ENCODE peak calls at places on chromosomes 13 and 19, in five cellular contexts. L, E, R, W and Q are unnamed samples.
A peak's percentile ranks its signal among the peaks of the same experiment; 100 is the strongest.

GRCh38 chr19:10501971-10502523 is 1.1 kb downstream of the KEAP1 start:
- DNase-seq in L (peak; percentile 49), E (no peak), R (no peak), W (no peak), Q (peak; percentile 59)

GRCh38 chr13:109274188-109274821 is 512.1 kb downstream of the IRS2 start:
- DNase-seq in L (peak; percentile 63), E (peak; percentile 50), R (peak; percentile 82), W (peak; percentile 80), Q (peak; percentile 90)

GRCh38 chr19:7927605-7928333 is 1.8 kb upstream of the CTXN1 start:
- DNase-seq in L (no peak), E (no peak), R (no peak), W (no peak), Q (no peak)

GRCh38 chr13:58963321-58963720 is 1200.4 kb downstream of the DIAPH3 start:
- DNase-seq in L (no peak), E (no peak), R (no peak), W (no peak), Q (no peak)

GRCh38 chr19:3210347-3211017 is 14.0 kb upstream of the CELF5 start:
- DNase-seq in L (peak; percentile 82), E (peak; percentile 34), R (no peak), W (peak; percentile 49), Q (peak; percentile 35)

GRCh38 chr13:113149711-113150544 is 8.5 kb upstream of the PROZ start:
- DNase-seq in L (peak; percentile 22), E (no peak), R (no peak), W (no peak), Q (no peak)

GRCh38 chr13:109494955-109495354 is 291.4 kb downstream of the IRS2 start:
- DNase-seq in L (no peak), E (no peak), R (no peak), W (no peak), Q (peak; percentile 58)

GRCh38 chr19:2982983-2983350 is 5.6 kb downstream of the TLE6 start:
- DNase-seq in L (no peak), E (no peak), R (no peak), W (peak; percentile 53), Q (peak; percentile 54)

GRCh38 chr19:1411255-1412191 is 4.1 kb downstream of the DAZAP1 start:
- DNase-seq in L (no peak), E (no peak), R (no peak), W (peak; percentile 26), Q (no peak)

GRCh38 chr13:33757713-33758112 is 60.2 kb upstream of the RFC3 start:
- DNase-seq in L (no peak), E (no peak), R (no peak), W (no peak), Q (no peak)

GRCh38 chr19:45862271-45862563 is 730 bp downstream of the SYMPK start:
- DNase-seq in L (no peak), E (no peak), R (no peak), W (no peak), Q (no peak)

GRCh38 chr13:113906566-113906965 is 42.7 kb upstream of the GAS6 start:
- DNase-seq in L (no peak), E (no peak), R (no peak), W (no peak), Q (no peak)

GRCh38 chr19:33215438-33216197 is 10.0 kb downstream of the SLC7A10 start:
- DNase-seq in L (no peak), E (no peak), R (no peak), W (no peak), Q (no peak)

GRCh38 chr13:31538067-31539042 is 201.0 kb upstream of the RXFP2 start:
- DNase-seq in L (no peak), E (no peak), R (no peak), W (no peak), Q (peak; percentile 25)

GRCh38 chr13:84925443-84925842 is 873.8 kb downstream of the SLITRK6 start:
- DNase-seq in L (no peak), E (no peak), R (no peak), W (no peak), Q (peak; percentile 40)

GRCh38 chr19:2567996-2568395 is 92.1 kb downstream of the GADD45B start:
- DNase-seq in L (no peak), E (no peak), R (no peak), W (no peak), Q (no peak)

GRCh38 chr19:7885818-7886217 is 2.5 kb upstream of the LRRC8E start:
- DNase-seq in L (no peak), E (no peak), R (no peak), W (no peak), Q (no peak)

GRCh38 chr13:94192576-94192975 is 286.9 kb downstream of the DCT start:
- DNase-seq in L (peak; percentile 57), E (no peak), R (peak; percentile 29), W (no peak), Q (no peak)

GRCh38 chr19:4066176-4066606 is 508 bp downstream of the ZBTB7A start:
- DNase-seq in L (no peak), E (no peak), R (no peak), W (no peak), Q (no peak)

GRCh38 chr13:83622422-83622784 is 259.9 kb downstream of the SLITRK1 start:
- DNase-seq in L (no peak), E (no peak), R (no peak), W (no peak), Q (no peak)

GRCh38 chr19:4547303-4548237 is 7.7 kb upstream of the LRG1 start:
- DNase-seq in L (no peak), E (no peak), R (no peak), W (no peak), Q (no peak)

GRCh38 chr19:39112338-39112890 is 13.2 kb upstream of the PAK4 start:
- DNase-seq in L (no peak), E (no peak), R (no peak), W (peak; percentile 91), Q (no peak)

GRCh38 chr13:48979892-48980291 is 4.2 kb downstream of the FNDC3A start:
- DNase-seq in L (no peak), E (no peak), R (no peak), W (no peak), Q (no peak)

GRCh38 chr13:87274209-87274819 is 396.9 kb upstream of the SLITRK5 start:
- DNase-seq in L (peak; percentile 36), E (no peak), R (peak; percentile 60), W (peak; percentile 7), Q (peak; percentile 57)

GRCh38 chr13:29817604-29818378 is 32.6 kb downstream of the UBL3 start:
- DNase-seq in L (no peak), E (no peak), R (no peak), W (no peak), Q (peak; percentile 23)

GRCh38 chr19:639251-640155 is at the start of gene FGF22:
- DNase-seq in L (peak; percentile 90), E (no peak), R (peak; percentile 86), W (peak; percentile 86), Q (peak; percentile 88)

GRCh38 chr13:78137404-78138142 is 218.9 kb upstream of the EDNRB start:
- DNase-seq in L (peak; percentile 66), E (peak; percentile 33), R (peak; percentile 65), W (peak; percentile 31), Q (peak; percentile 80)

GRCh38 chr13:68727788-68728187 is 1379.8 kb upstream of the ATXN8OS start:
- DNase-seq in L (no peak), E (no peak), R (no peak), W (no peak), Q (no peak)

GRCh38 chr19:55253264-55253663 is 5.6 kb downstream of the PPP6R1 start:
- DNase-seq in L (no peak), E (no peak), R (no peak), W (no peak), Q (no peak)

GRCh38 chr13:74825170-74825948 is 656.6 kb downstream of the TBC1D4 start:
- DNase-seq in L (no peak), E (no peak), R (peak; percentile 11), W (no peak), Q (peak; percentile 67)

GRCh38 chr13:50529154-50529882 is 314.2 kb downstream of the DLEU7 start:
- DNase-seq in L (peak; percentile 67), E (no peak), R (no peak), W (peak; percentile 62), Q (peak; percentile 52)

GRCh38 chr19:23802290-23802689 is 43.6 kb upstream of the ZNF681 start:
- DNase-seq in L (no peak), E (no peak), R (no peak), W (no peak), Q (peak; percentile 13)

GRCh38 chr13:53174550-53174949 is 145.9 kb downstream of the OLFM4 start:
- DNase-seq in L (no peak), E (no peak), R (no peak), W (no peak), Q (no peak)

GRCh38 chr13:31201341-31202024 is 1.7 kb downstream of the B3GLCT start:
- DNase-seq in L (no peak), E (no peak), R (no peak), W (no peak), Q (peak; percentile 25)

GRCh38 chr19:2286402-2287140 is 4.6 kb upstream of the PEAK3 start:
- DNase-seq in L (no peak), E (no peak), R (no peak), W (no peak), Q (no peak)

GRCh38 chr13:39858794-39859193 is 203.3 kb downstream of the COG6 start:
- DNase-seq in L (no peak), E (no peak), R (no peak), W (no peak), Q (no peak)
- H2BK12ac ChIP-seq in L (no peak overlapping the region), E (no peak overlapping the region), R (no peak overlapping the region), W (no peak overlapping the region), Q (no peak overlapping the region)

GRCh38 chr13:45040173-45040572 is 50.8 kb downstream of the GPALPP1 start:
- DNase-seq in L (no peak), E (no peak), R (no peak), W (no peak), Q (no peak)
- H4K8ac ChIP-seq in L (no peak overlapping the region), E (no peak overlapping the region), R (no peak overlapping the region), W (no peak overlapping the region), Q (no peak overlapping the region)

GRCh38 chr19:53982056-53982455 is 9.4 kb upstream of the CACNG6 start:
- DNase-seq in L (peak; percentile 60), E (no peak), R (no peak), W (no peak), Q (no peak)
- H2BK12ac ChIP-seq in L (no peak overlapping the region), E (peak overlapping the region; percentile 94), R (no peak overlapping the region), W (no peak overlapping the region), Q (no peak overlapping the region)

DNA sequence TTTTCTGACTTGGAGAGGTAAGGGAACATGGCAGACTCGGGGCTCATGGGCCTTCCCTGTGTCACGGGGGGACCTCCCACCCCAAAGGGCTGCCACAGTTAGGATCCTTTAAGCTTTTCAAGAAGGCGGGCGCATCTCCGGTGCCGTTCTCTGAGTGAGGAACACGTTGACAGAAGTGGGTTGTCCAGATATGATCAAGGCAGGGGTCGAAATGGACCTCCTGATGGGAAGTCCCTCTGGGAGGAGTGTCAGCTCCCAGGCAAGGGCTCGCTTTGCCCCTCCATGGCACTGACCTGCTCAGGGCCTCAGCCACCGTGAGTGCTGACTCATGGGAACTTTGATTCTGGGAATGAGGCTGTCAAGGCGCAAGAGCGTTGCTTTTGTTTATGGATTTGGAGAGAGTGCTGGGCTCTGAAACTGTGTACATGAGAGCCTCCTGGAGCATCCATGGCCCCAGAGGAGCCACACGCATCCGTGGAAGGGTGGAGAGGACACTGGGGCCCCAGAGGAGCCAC is 6.5 kb upstream of the TEX29 start:
- DNase-seq in L (no peak), E (no peak), R (no peak), W (no peak), Q (no peak)
- H4K8ac ChIP-seq in L (no peak overlapping the region), E (no peak overlapping the region), R (no peak overlapping the region), W (no peak overlapping the region), Q (no peak overlapping the region)

GRCh38 chr13:34884366-34884765 is 57.7 kb upstream of the NBEA start:
- DNase-seq in L (no peak), E (no peak), R (no peak), W (no peak), Q (no peak)
- H2BK12ac ChIP-seq in L (no peak overlapping the region), E (no peak overlapping the region), R (no peak overlapping the region), W (no peak overlapping the region), Q (no peak overlapping the region)